ENCODE peak calls at places on chromosome 5, in six cellular contexts. D is IMR-90, M is adipocyte, B is NT2/D1, H is colonic mucosa, U is HCT116. F is an unnamed sample.

GRCh38 chr5:172799416-172799815 is 28.4 kb upstream of the DUSP1 start:
- DNase-seq in H (no peak), M (no peak), D (no peak), U (no peak), B (no peak), F (no peak)

GRCh38 chr5:37840036-37840909 is at the start of gene GDNF:
- DNase-seq in U (no peak), M (peak), B (no peak), D (peak), H (peak), F (no peak)

GRCh38 chr5:133147815-133148634 is 96.2 kb downstream of the HSPA4 start:
- DNase-seq in M (no peak), H (no peak), B (no peak), U (no peak), D (no peak), F (no peak)

GRCh38 chr5:173697931-173698579 is 81.6 kb upstream of the BOD1 start:
- DNase-seq in M (no peak), B (no peak), D (no peak), H (no peak), U (no peak), F (no peak)

GRCh38 chr5:180704362-180704761 is 35.5 kb downstream of the OR2Y1 start:
- DNase-seq in B (no peak), U (peak), D (peak), M (no peak), H (no peak), F (no peak)

GRCh38 chr5:17024686-17025180 is 88.6 kb upstream of the MYO10 start:
- DNase-seq in D (peak), U (no peak), B (peak), H (no peak), M (peak), F (no peak)

GRCh38 chr5:38997579-38997978 is 76.6 kb downstream of the RICTOR start:
- DNase-seq in M (no peak), H (no peak), D (no peak), B (no peak), U (no peak), F (no peak)

GRCh38 chr5:39948867-39949468 is 524.2 kb upstream of the DAB2 start:
- DNase-seq in M (peak), H (peak), U (peak), B (peak), D (peak), F (peak)

GRCh38 chr5:150763023-150763793 is 4.4 kb upstream of the DCTN4 start:
- DNase-seq in H (no peak), D (peak), U (no peak), M (peak), B (no peak), F (peak)

GRCh38 chr5:5387789-5388188 is 34.7 kb upstream of the ICE1 start:
- DNase-seq in D (no peak), U (no peak), M (no peak), H (no peak), B (no peak), F (no peak)

GRCh38 chr5:179852993-179853547 is 5.5 kb downstream of the MRNIP start:
- DNase-seq in H (no peak), M (no peak), D (no peak), B (no peak), U (no peak), F (no peak)

GRCh38 chr5:110478899-110479298 is 247.6 kb downstream of the TMEM232 start:
- DNase-seq in U (no peak), D (peak), M (peak), H (no peak), B (no peak), F (peak)

GRCh38 chr5:31854181-31854624 is 215.3 kb downstream of the PDZD2 start:
- DNase-seq in H (no peak), U (no peak), B (peak), M (peak), D (peak), F (no peak)

GRCh38 chr5:52801329-52801728 is 13.6 kb downstream of the ITGA1 start:
- DNase-seq in H (no peak), D (peak), B (no peak), U (no peak), M (peak), F (no peak)

GRCh38 chr5:5613261-5613990 is 190.9 kb downstream of the ICE1 start:
- DNase-seq in D (no peak), B (no peak), M (no peak), H (no peak), U (no peak), F (no peak)

DNA sequence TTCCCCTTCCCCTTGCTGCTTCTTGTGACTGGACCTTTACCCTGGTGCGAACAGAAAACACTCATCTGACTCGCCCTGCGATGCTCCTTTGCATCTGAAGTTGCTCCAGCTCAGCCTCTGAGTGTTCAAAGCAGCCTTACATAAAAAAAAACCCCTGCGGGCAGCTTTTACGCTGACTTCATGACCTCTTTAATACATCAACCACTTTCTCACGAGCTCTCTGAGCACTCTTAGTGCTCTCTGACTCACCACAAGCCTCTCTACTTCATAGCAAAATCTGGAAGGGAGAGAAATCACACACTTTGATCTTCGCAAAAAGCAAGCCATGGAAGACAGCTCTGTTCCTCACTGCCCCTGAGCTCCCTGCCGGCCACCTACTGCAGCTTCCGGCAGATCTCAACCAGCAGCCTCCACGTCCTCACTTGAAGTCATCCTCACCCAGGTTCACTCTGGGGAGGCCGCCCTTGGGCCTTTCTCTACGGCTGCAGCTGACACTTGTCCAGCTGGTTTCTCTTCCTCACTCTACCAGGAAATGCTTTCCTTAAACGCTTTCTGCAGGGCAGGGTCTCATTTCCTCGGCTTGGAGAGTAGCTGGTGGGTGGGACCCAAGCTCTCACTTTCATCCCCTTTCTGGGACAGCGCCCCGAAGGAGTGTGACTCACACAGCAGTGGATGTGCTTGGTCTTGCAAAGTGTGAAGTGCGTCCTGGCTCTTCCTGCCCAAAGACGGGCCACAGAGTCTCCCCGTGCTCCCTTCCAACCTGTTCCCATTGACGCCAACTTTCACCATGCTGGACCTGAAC is 5.3 kb downstream of the SLC34A1 start:
- DNase-seq in B (no peak), M (peak), U (peak), H (peak), D (peak), F (peak)
- H3K9ac ChIP-seq in B (peak), M (no peak), U (peak), H (peak), D (no peak), F (peak)

DNA sequence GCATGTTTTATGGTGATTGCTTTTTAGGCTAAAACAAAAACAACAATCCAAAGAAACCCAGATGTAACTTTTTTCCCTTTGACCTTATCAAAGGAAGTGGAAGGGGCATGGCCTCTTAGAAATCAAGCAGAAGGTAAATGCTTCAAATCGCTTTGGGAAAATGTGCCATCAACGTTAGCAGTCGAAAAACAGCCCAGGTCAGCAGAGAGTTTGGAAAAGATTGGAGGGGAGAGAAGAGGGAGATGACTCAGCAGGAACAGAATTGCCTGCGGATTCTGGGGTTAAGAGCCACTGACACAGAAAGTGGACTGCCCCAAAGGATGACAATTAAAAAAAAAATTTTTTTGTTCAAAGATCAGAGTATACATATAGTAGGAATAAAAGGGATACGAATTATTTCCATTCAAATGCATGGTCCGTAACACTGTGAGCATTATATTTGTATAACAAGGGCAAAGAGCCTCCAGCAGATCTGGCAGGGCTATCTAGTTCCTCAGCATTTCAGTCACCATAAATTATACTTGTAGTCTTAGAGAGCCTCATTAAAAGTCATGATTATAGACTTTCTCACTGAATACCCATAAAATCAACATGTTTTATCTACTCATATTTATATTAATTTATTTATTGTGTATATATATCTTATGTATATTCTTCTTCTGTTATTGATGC is 253.6 kb upstream of the HAPLN1 start:
- DNase-seq in B (no peak), M (peak), U (no peak), H (no peak), D (peak), F (no peak)
- H3K9ac ChIP-seq in B (no peak), M (no peak), U (no peak), H (no peak), D (no peak), F (no peak)

GRCh38 chr5:142769793-142770649 is at the start of gene ARHGAP26:
- DNase-seq in D (peak), M (peak), U (peak), B (peak), H (peak), F (peak)
- H3K9ac ChIP-seq in D (peak), M (peak), U (peak), B (peak), H (peak), F (peak)

GRCh38 chr5:136890431-136891148 is 525.2 kb upstream of the TRPC7 start:
- DNase-seq in M (no peak), D (no peak), H (no peak), B (no peak), U (no peak), F (no peak)
- H3K9ac ChIP-seq in M (no peak), D (no peak), H (no peak), B (no peak), U (no peak), F (no peak)

DNA sequence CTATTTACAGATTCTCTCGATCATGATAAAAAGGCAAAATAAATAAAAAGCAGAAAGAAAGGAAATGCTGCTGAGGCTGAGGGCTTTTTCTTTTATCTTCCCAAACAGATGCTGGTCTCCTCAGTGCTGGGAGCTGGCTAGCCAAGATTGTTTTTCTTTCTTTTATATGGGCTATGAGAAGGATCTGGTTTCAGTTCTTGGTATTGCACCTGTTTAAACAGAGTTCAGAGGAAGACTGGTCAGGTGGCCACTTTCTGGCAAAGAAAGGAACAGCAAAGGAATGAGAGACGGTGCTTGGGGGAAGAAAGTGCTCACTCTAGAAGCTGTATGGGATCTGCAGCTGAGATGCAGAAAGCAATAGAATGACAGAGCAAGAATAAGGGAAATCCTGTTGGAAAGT is 88.9 kb downstream of the SLF1 start:
- DNase-seq in B (no peak), H (no peak), U (no peak), D (peak), M (no peak), F (no peak)
- H3K9ac ChIP-seq in B (no peak), H (no peak), U (no peak), D (no peak), M (no peak), F (no peak)

DNA sequence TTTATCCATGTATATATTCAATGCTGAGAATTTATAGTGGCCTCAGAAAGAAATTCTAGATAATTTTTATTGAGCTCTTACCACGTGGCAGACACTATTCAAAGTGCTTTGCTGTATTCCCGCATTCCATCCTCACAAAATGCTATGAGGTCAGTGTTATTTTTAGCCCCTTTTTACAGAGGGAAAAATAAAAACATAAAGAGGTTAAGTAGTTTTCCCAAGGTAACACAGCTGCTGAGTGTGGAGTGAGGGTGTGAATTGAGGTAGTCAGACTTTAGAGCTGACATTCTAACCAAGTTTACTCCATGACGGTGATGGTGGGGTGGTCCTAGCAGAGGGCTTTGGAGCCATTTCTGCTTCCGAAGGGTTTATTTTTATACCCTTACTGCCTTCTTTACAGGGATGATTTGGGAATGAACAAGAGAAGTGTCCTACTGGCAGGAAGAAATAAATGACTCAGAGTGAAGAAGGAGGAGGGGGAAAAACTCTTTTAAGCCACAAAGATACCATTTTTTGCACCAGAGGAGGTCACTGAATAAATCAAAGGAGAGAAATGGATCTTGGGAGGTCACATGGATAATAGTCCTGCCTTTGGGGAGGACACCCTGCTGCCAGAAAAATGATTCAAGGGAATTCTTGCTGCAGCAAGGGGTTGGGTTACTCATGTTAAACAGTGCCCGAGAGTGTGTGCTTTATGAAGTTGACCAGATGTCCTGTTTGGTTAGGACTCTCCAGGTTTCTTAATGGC is 76.1 kb downstream of the HMHB1 start:
- DNase-seq in B (no peak), H (no peak), M (peak), D (peak), U (no peak), F (no peak)
- H3K9ac ChIP-seq in B (no peak), H (no peak), M (peak), D (no peak), U (no peak), F (no peak)

GRCh38 chr5:95923918-95924559 is 37.6 kb downstream of the ELL2 start:
- DNase-seq in D (no peak), M (no peak), U (no peak), B (no peak), H (no peak), F (no peak)
- H3K9ac ChIP-seq in D (no peak), M (peak), U (no peak), B (no peak), H (no peak), F (no peak)

GRCh38 chr5:141413540-141414069 is 818 bp downstream of the PCDHGA10 start:
- DNase-seq in H (no peak), U (peak), B (no peak), D (no peak), M (no peak), F (no peak)

GRCh38 chr5:141409598-141410306 is 1.9 kb downstream of the PCDHGB6 start:
- DNase-seq in B (no peak), U (no peak), M (no peak), H (no peak), D (no peak), F (no peak)

GRCh38 chr5:141411575-141411974 is 1.2 kb upstream of the PCDHGA10 start:
- DNase-seq in M (no peak), B (no peak), U (no peak), H (no peak), D (no peak), F (no peak)

DNA sequence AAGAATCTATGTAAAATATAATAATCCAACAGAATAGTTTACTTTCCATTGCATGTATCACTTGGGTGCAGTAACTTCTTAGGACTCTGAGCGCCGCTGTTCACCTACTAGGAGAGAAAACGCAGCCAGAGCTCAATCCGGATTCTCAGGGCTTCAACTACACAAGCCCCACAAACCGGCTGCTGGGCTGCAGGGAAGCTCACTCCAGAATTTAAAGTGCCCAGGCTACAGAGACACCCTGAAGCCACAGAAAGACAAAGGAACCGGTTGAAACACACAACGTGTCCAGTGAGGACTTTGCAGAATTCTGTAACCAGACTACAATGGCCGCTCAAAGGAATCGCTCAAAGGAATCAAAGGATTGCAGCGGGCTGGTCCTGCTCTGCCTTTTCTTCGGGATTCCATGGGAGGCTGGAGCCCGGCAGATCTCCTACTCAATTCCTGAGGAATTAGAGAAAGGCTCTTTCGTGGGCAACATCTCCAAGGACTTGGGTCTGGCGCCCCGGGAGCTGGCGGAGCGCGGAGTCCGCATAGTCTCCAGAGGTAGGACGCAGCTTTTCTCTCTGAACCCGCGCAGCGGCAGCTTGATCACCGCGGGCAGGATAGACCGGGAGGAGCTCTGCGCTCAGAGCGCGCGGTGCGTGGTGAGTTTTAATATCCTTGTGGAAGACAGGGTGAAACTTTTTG is at the start of gene PCDHGA10:
- DNase-seq in M (peak), U (peak), B (no peak), H (peak), D (peak), F (no peak)
- H3K9ac ChIP-seq in M (peak), U (peak), B (peak), H (peak), D (peak), F (peak)

DNA sequence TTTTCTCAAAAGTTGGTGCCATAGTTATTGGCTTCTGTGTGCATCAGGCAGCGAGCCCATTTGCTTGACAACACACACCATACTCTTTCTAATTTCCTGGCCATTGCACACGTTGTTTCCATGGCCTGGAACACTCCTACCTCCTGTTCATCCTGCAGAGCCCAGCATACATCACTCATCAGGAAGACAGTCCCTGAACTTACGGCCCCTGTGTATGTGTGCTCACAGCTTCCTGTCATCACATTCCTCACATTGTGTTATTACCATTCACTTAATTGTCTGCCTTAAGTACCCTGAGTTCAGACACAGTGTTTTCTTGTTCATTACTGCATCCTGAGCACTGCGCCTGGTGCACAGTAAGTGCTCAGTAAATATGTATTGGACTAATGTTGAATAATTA is 355.9 kb downstream of the PRELID2 start:
- DNase-seq in H (no peak), M (no peak), U (no peak), D (no peak), B (no peak), F (peak)
- H3K9ac ChIP-seq in H (no peak), M (peak), U (no peak), D (no peak), B (no peak), F (no peak)

DNA sequence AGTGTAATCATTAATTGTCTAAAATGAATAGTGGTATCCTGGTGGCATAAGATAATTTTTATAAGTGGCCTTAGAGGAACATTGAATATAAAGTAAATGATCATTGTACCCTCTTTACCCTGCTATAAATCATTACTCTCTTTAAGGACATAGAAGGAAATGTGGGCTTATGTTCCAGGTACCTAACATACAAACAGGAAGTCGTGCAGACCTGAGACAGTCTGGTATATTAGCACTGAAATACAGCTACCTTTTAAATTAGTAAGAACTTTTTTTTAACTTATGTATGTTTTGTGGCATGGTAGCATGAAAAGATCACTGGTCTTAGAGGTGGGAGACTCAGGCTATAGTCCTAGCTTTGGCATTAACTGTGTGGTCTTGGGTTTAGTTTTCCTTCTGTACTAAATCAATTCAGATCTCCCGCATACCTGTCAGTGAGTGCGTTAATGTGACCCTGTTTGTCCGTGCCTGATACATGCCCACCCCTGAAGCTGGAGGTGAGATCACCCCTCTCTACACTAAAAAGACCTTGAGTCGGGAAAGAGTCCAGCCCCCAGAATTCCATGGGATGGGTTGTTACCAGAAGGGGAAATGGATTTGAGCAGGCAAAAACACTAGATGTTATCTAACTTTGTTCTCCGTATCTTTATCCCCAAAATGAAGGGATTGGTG is 59.4 kb upstream of the ERBIN start:
- DNase-seq in D (no peak), B (no peak), U (no peak), H (no peak), M (no peak), F (no peak)
- H3K9ac ChIP-seq in D (no peak), B (no peak), U (no peak), H (no peak), M (no peak), F (no peak)

F was measured in keratinocyte.